ENCODE peak calls at places on chromosomes 6 and 20, in six cellular contexts. Y is SK-N-SH, P is GM12878, U is HepG2, O is GM12891, Z is H1. K is an unnamed sample.

GRCh38 chr6:31778999-31779885 is 2.1 kb upstream of the VWA7 start:
- DNase-seq in Y (no peak), P (no peak), U (no peak), O (no peak), Z (no peak), K (no peak)

GRCh38 chr6:4853782-4854511 is 77.7 kb downstream of the CDYL start:
- DNase-seq in Y (no peak), P (no peak), U (peak), O (no peak), Z (no peak), K (no peak)

GRCh38 chr6:128757961-128758360 is 125.0 kb upstream of the LAMA2 start:
- DNase-seq in Y (no peak), P (no peak), U (no peak), O (no peak), Z (no peak), K (no peak)

GRCh38 chr6:79048611-79049010 is 29.4 kb downstream of the PHIP start:
- DNase-seq in Y (peak), P (no peak), U (peak), O (no peak), Z (no peak), K (no peak)

GRCh38 chr6:81895511-81896185 is 143.2 kb upstream of the TENT5A start:
- DNase-seq in Y (no peak), P (no peak), U (peak), O (no peak), Z (no peak), K (no peak)

GRCh38 chr6:141956046-141956761 is 176.5 kb upstream of the GJE1 start:
- DNase-seq in Y (no peak), P (no peak), U (no peak), O (no peak), Z (no peak), K (no peak)

GRCh38 chr20:53298900-53299299 is 294.7 kb downstream of the ZNF217 start:
- DNase-seq in Y (no peak), P (no peak), U (no peak), O (no peak), Z (no peak), K (no peak)

GRCh38 chr6:146526192-146526591 is 17.4 kb upstream of the RAB32 start:
- DNase-seq in Y (no peak), P (no peak), U (no peak), O (no peak), Z (no peak), K (no peak)

GRCh38 chr6:108720798-108721197 is 127.4 kb upstream of the ARMC2 start:
- DNase-seq in Y (no peak), P (no peak), U (no peak), O (no peak), Z (no peak), K (no peak)

GRCh38 chr6:131807644-131808459 is at the start of gene ENPP1:
- DNase-seq in Y (peak), P (no peak), U (peak), O (peak), Z (peak), K (peak)

GRCh38 chr6:39834278-39834677 is 42.1 kb downstream of the DAAM2 start:
- DNase-seq in Y (no peak), P (no peak), U (no peak), O (no peak), Z (no peak), K (no peak)

GRCh38 chr6:128097019-128097418 is 196.2 kb upstream of the THEMIS start:
- DNase-seq in Y (no peak), P (no peak), U (no peak), O (no peak), Z (no peak), K (no peak)

GRCh38 chr6:149884617-149885016 is 13.3 kb downstream of the RAET1E start:
- DNase-seq in Y (no peak), P (no peak), U (no peak), O (no peak), Z (no peak), K (no peak)

GRCh38 chr6:167825759-167826229 is 917 bp upstream of the AFDN start:
- DNase-seq in Y (peak), P (no peak), U (peak), O (no peak), Z (peak), K (no peak)
- TF ChIP-seq TAF1 in Y (no peak), P (no peak), U (no peak), O (no peak), Z (peak), K (no peak)

GRCh38 chr6:324116-324728 is 31.9 kb downstream of the DUSP22 start:
- DNase-seq in Y (no peak), P (no peak), U (no peak), O (no peak), Z (no peak), K (no peak)
- TF ChIP-seq TAF1 in Y (no peak), P (no peak), U (no peak), O (no peak), Z (no peak), K (no peak)

DNA sequence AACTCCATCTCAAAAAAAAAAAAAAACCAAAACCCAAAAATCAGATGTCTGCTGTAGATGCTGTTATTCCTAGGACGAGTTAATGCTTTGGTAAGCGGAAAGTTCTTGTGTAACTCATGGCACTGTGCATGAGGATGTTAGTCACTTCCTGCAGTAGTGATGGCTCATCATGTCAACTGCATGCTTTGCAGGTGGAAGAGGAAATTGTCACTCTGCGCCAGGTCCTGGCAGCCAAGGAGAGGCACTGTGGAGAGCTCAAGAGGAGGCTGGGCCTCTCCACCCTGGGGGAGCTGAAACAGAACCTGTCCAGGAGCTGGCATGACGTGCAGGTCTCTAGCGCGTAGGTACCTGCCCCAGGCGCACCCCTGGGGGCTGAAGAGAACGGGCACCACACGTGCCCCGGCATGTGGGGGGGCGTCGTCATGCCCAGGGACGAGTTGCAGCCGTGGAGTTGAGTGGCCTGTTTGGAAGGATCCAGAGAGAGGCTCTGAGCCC is 8.5 kb downstream of the TPD52L2 start:
- DNase-seq in Y (no peak), P (no peak), U (no peak), O (no peak), Z (no peak), K (no peak)
- TF ChIP-seq TAF1 in Y (no peak), P (no peak), U (no peak), O (no peak), Z (no peak), K (no peak)

GRCh38 chr20:57586370-57586793 is 25.5 kb downstream of the PCK1 start:
- DNase-seq in Y (no peak), P (no peak), U (peak), O (no peak), Z (no peak), K (no peak)
- TF ChIP-seq TAF1 in Y (no peak), P (no peak), U (no peak), O (no peak), Z (no peak), K (no peak)

DNA sequence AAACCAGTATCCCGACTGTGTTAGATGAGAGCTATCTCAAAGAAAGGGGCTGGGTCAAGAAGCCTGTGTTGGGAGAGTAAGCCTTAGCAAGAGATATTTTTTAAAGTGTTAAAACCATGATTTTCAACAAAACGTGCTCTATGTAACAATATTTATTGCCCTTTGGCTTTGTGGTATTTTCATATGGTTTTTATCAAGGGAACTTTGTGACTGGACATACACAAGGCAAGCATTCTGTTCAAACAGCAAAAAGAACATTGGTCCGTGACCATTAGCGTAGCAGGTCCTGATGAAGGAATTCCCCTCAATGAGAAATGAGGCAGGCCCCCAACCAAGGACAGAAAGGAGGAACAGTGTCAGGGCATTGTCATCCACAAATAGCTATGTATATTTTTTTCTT is 222.6 kb downstream of the MYLK4 start:
- DNase-seq in Y (no peak), P (no peak), U (no peak), O (no peak), Z (no peak), K (no peak)
- TF ChIP-seq TAF1 in Y (no peak), P (no peak), U (no peak), O (no peak), Z (no peak), K (no peak)

K was measured in GM12892.